ENCODE peak calls at places on chromosomes 1 and 21, in four cellular contexts. F is effector memory CD4-positive, alpha-beta T cell; Y is adipocyte; T is CD4-positive, alpha-beta T cell. A is an unnamed sample.

GRCh38 chr1:33119532-33120217 is 38.7 kb downstream of the AZIN2 start:
- DNase-seq in F (no peak), Y (no peak), T (no peak), A (no peak)

GRCh38 chr1:84836145-84836544 is 56.9 kb downstream of the LPAR3 start:
- DNase-seq in F (no peak), Y (no peak), T (no peak), A (peak)

GRCh38 chr1:3065797-3066196 is 3.2 kb upstream of the PRDM16 start:
- DNase-seq in F (no peak), Y (no peak), T (no peak), A (no peak)

GRCh38 chr1:9397047-9397446 is 104.4 kb downstream of the SPSB1 start:
- DNase-seq in F (no peak), Y (no peak), T (no peak), A (no peak)

GRCh38 chr1:109897244-109897955 is 13.2 kb upstream of the CSF1 start:
- DNase-seq in F (no peak), Y (no peak), T (no peak), A (no peak)

GRCh38 chr21:18499761-18500376 is 96.3 kb upstream of the TMPRSS15 start:
- DNase-seq in F (no peak), Y (peak), T (no peak), A (peak)

GRCh38 chr1:178871551-178872320 is 859 bp upstream of the ANGPTL1 start:
- DNase-seq in F (no peak), Y (no peak), T (no peak), A (no peak)

GRCh38 chr1:64505232-64505943 is 35.5 kb downstream of the CACHD1 start:
- DNase-seq in F (peak), Y (no peak), T (peak), A (no peak)

GRCh38 chr21:27134513-27134912 is 167.6 kb upstream of the ADAMTS5 start:
- DNase-seq in F (no peak), Y (no peak), T (no peak), A (peak)

GRCh38 chr1:185663332-185663731 is 70.9 kb upstream of the HMCN1 start:
- DNase-seq in F (no peak), Y (no peak), T (no peak), A (peak)

GRCh38 chr1:4939266-4939665 is 284.9 kb downstream of the AJAP1 start:
- DNase-seq in F (no peak), Y (no peak), T (no peak), A (no peak)

GRCh38 chr1:33502726-33503125 is 30.3 kb downstream of the ZSCAN20 start:
- DNase-seq in F (no peak), Y (no peak), T (no peak), A (peak)

GRCh38 chr1:2082064-2082463 is 31.9 kb downstream of the PRKCZ start:
- DNase-seq in F (no peak), Y (no peak), T (no peak), A (no peak)

GRCh38 chr1:211247921-211248320 is 11.2 kb upstream of the RCOR3 start:
- DNase-seq in F (no peak), Y (peak), T (no peak), A (peak)

A was measured in fibroblast of pulmonary artery.